ENCODE peak calls at places on chromosome 11, in nine cellular contexts. N is endothelial cell, G is pancreas, T is foreskin fibroblast, R is PC-3, W is NB4, Z is neural crest cell, V is ovary, Y is kidney. U is an unnamed sample.

GRCh38 chr11:796565-797299 is 1.3 kb downstream of the SLC25A22 start:
- DNase-seq in W (no peak), G (no peak), N (no peak), Y (no peak), V (no peak), R (no peak), Z (no peak), T (no peak), U (no peak)

GRCh38 chr11:103585911-103586310 is 450.5 kb upstream of the DDI1 start:
- DNase-seq in N (no peak), Y (no peak), W (no peak), G (no peak), Z (no peak), R (no peak), V (no peak), T (no peak), U (no peak)

GRCh38 chr11:103709366-103709765 is 327.1 kb upstream of the DDI1 start:
- DNase-seq in G (no peak), V (no peak), Y (no peak), W (peak; percentile 53), T (no peak), Z (no peak), R (no peak), N (no peak), U (no peak)

GRCh38 chr11:128956401-128957203 is 13.9 kb upstream of the TP53AIP1 start:
- DNase-seq in G (peak; percentile 60), V (no peak), T (peak; percentile 84), N (peak; percentile 57), W (peak; percentile 62), Y (no peak), R (peak; percentile 95), Z (peak; percentile 37), U (peak; percentile 81)

GRCh38 chr11:73217810-73218105 is 323 bp upstream of the P2RY2 start:
- DNase-seq in T (no peak), G (no peak), W (no peak), Y (no peak), V (no peak), R (no peak), Z (no peak), N (no peak), U (no peak)

GRCh38 chr11:55658031-55658573 is 3.9 kb upstream of the OR4C6 start:
- DNase-seq in V (no peak), G (no peak), Y (no peak), Z (no peak), R (peak; percentile 60), N (no peak), W (peak; percentile 1), T (no peak), U (no peak)

GRCh38 chr11:65894034-65894591 is 3.6 kb downstream of the CCDC85B start:
- DNase-seq in N (no peak), Z (no peak), W (no peak), G (no peak), Y (peak; percentile 86), V (no peak), R (peak; percentile 37), T (no peak), U (no peak)

GRCh38 chr11:23138761-23139160 is 278.5 kb upstream of the CCDC179 start:
- DNase-seq in N (no peak), Z (no peak), W (no peak), G (no peak), V (no peak), T (no peak), R (no peak), Y (no peak), U (no peak)

GRCh38 chr11:8985462-8985861 is 18.3 kb downstream of the NRIP3 start:
- DNase-seq in Y (no peak), Z (no peak), G (no peak), R (no peak), N (no peak), V (no peak), T (no peak), W (no peak), U (no peak)

GRCh38 chr11:62433553-62434301 is 14.9 kb downstream of the SCGB1A1 start:
- DNase-seq in T (no peak), G (no peak), V (no peak), R (no peak), Y (no peak), W (no peak), N (no peak), Z (no peak), U (no peak)

GRCh38 chr11:111459506-111460270 is 52.5 kb downstream of the BTG4 start:
- DNase-seq in Z (no peak), V (no peak), W (no peak), G (no peak), T (no peak), Y (no peak), N (no peak), R (no peak), U (no peak)

GRCh38 chr11:33919645-33920044 is 27.8 kb upstream of the LMO2 start:
- DNase-seq in N (no peak), W (peak; percentile 77), G (no peak), R (no peak), T (no peak), Y (no peak), Z (no peak), V (no peak), U (no peak)

GRCh38 chr11:9878936-9879335 is 215.1 kb downstream of the SWAP70 start:
- DNase-seq in T (no peak), Y (no peak), V (no peak), N (no peak), W (no peak), G (no peak), R (no peak), Z (no peak), U (no peak)

GRCh38 chr11:82903843-82904586 is 2.5 kb downstream of the DDIAS start:
- DNase-seq in N (no peak), W (no peak), Z (no peak), V (no peak), G (no peak), Y (no peak), T (no peak), R (no peak), U (no peak)

GRCh38 chr11:2793781-2794418 is 91.7 kb downstream of the CDKN1C start:
- DNase-seq in R (no peak), W (no peak), G (no peak), Y (peak; percentile 46), Z (no peak), V (peak; percentile 23), N (no peak), T (no peak), U (no peak)

GRCh38 chr11:61406067-61406466 is 13.7 kb downstream of the TMEM216 start:
- DNase-seq in T (no peak), Z (no peak), R (no peak), Y (no peak), V (no peak), G (no peak), W (no peak), N (no peak), U (no peak)

GRCh38 chr11:101466352-101466751 is 117.5 kb downstream of the TRPC6 start:
- DNase-seq in T (no peak), V (no peak), G (no peak), N (no peak), W (no peak), Y (no peak), R (no peak), Z (no peak), U (no peak)

GRCh38 chr11:61893981-61894380 is 2.6 kb upstream of the FADS3 start:
- DNase-seq in V (no peak), G (no peak), T (peak; percentile 92), W (no peak), Y (no peak), R (peak; percentile 78), Z (no peak), N (no peak), U (peak; percentile 76)

GRCh38 chr11:17540807-17541206 is 3.4 kb downstream of the USH1C start:
- DNase-seq in Y (no peak), T (no peak), G (no peak), N (no peak), W (no peak), Z (no peak), R (no peak), V (no peak), U (no peak)

GRCh38 chr11:67731583-67731982 is 57.2 kb upstream of the ALDH3B2 start:
- DNase-seq in Y (no peak), G (no peak), Z (no peak), N (no peak), R (peak; percentile 12), T (no peak), W (no peak), V (no peak), U (no peak)

GRCh38 chr11:67732045-67732787 is 57.8 kb upstream of the ALDH3B2 start:
- DNase-seq in W (no peak), G (peak; percentile 33), Z (no peak), N (peak; percentile 25), Y (no peak), R (peak; percentile 32), T (no peak), V (no peak), U (no peak)
- TF ChIP-seq CTCF in W (no peak), G (peak; percentile 5), Z (peak; percentile 50), N (no peak), Y (no peak), R (peak; percentile 62), T (peak; percentile 21), V (no peak), U (no peak)

GRCh38 chr11:70176940-70177689 is 26.0 kb upstream of the FADD start:
- DNase-seq in Y (no peak), G (peak; percentile 19), R (peak; percentile 62), V (no peak), N (peak; percentile 81), T (no peak), Z (peak; percentile 51), W (peak; percentile 57), U (peak; percentile 38)
- TF ChIP-seq CTCF in Y (peak; percentile 17), G (peak; percentile 7), R (peak; percentile 79), V (no peak), N (peak; percentile 75), T (peak; percentile 38), Z (peak; percentile 65), W (peak; percentile 78), U (peak; percentile 62)

DNA sequence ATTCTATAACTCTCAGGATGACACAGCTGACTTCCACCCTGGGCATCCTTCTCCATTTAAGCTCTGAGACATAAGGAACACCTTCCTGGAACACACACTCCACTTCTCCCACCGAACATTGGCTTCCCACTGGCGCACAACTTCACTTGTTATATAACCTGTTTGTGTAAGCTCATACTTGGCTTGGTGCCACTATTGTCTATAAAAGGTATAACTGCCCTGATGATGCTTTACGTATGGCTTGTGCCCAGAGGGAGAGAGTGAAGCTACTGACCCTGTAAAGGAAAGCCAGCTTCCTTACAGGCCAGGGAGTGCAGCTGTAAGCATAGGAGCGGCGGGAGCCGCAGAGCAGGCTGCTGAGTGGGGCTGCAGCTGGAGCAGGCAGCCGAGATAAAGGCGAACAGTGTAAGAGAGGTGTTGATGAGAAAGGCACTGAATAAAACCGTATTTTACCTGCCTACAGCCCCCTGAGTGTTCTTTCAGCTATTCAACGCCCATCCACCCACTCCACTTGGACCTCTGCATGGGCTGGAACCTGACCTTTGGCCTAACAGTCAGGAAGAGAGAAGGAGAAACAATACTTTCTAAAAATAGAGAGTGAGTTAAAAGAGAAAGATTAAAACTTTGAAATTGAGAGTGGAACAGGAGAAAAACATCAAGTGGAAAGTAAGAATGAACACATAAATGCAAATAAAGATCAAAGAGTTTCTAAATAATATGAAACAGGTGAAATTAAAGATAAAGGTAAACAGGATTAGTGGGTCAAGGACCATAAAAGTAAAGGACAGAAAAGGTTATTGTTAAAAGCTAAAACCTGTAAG is 252.1 kb upstream of the ARHGAP42 start:
- DNase-seq in Y (no peak), G (no peak), N (no peak), W (no peak), R (peak; percentile 39), V (no peak), Z (peak; percentile 3), T (no peak), U (peak; percentile 21)
- TF ChIP-seq CTCF in Y (no peak), G (no peak), N (no peak), W (no peak), R (no peak), V (no peak), Z (no peak), T (no peak), U (no peak)

GRCh38 chr11:5992604-5993251 is 5.9 kb upstream of the OR52L1 start:
- DNase-seq in Y (no peak), R (peak; percentile 33), W (peak; percentile 26), V (no peak), T (peak; percentile 0), N (no peak), Z (no peak), G (no peak), U (peak; percentile 32)
- TF ChIP-seq CTCF in Y (peak; percentile 29), R (peak; percentile 66), W (peak; percentile 48), V (no peak), T (peak; percentile 44), N (peak; percentile 76), Z (peak; percentile 68), G (peak; percentile 32), U (peak; percentile 31)